ENCODE peak calls at places on chromosome 15, in eight cellular contexts. One of them, this sample, is unnamed.

GRCh38 chr15:75727851-75728715 is 15.4 kb upstream of the CSPG4 start:
- DNase-seq in ovary: peak
- DNase-seq in stomach: peak
- DNase-seq in A549: peak
- DNase-seq in HepG2: peak
- DNase-seq in sigmoid colon: peak
- DNase-seq in transverse colon: peak
- DNase-seq in upper lobe of left lung: peak
- DNase-seq in this sample: no peak

GRCh38 chr15:73517566-73517965 is 74.6 kb downstream of the REC114 start:
- DNase-seq in A549: no peak
- DNase-seq in upper lobe of left lung: no peak
- DNase-seq in transverse colon: no peak
- DNase-seq in ovary: no peak
- DNase-seq in HepG2: no peak
- DNase-seq in sigmoid colon: no peak
- DNase-seq in stomach: no peak
- DNase-seq in this sample: no peak

GRCh38 chr15:35691176-35691761 is 145.3 kb upstream of the DPH6 start:
- DNase-seq in HepG2: no peak
- DNase-seq in A549: no peak
- DNase-seq in transverse colon: no peak
- DNase-seq in upper lobe of left lung: no peak
- DNase-seq in stomach: no peak
- DNase-seq in sigmoid colon: no peak
- DNase-seq in ovary: no peak
- DNase-seq in this sample: no peak

GRCh38 chr15:40992241-40992741 is 39.0 kb downstream of the CHAC1 start:
- DNase-seq in stomach: no peak
- DNase-seq in upper lobe of left lung: no peak
- DNase-seq in HepG2: no peak
- DNase-seq in sigmoid colon: no peak
- DNase-seq in A549: no peak
- DNase-seq in transverse colon: no peak
- DNase-seq in ovary: no peak
- DNase-seq in this sample: no peak

GRCh38 chr15:34855397-34855796 is 60.0 kb upstream of the ACTC1 start:
- DNase-seq in HepG2: no peak
- DNase-seq in stomach: no peak
- DNase-seq in transverse colon: no peak
- DNase-seq in upper lobe of left lung: no peak
- DNase-seq in sigmoid colon: no peak
- DNase-seq in A549: no peak
- DNase-seq in ovary: no peak
- DNase-seq in this sample: no peak

GRCh38 chr15:98635848-98636247 is 12.5 kb upstream of the IGF1R start:
- DNase-seq in upper lobe of left lung: no peak
- DNase-seq in transverse colon: no peak
- DNase-seq in stomach: no peak
- DNase-seq in HepG2: no peak
- DNase-seq in ovary: no peak
- DNase-seq in A549: no peak
- DNase-seq in sigmoid colon: no peak
- DNase-seq in this sample: no peak

GRCh38 chr15:84398763-84399701 is 163.5 kb downstream of the GOLGA6L4 start:
- DNase-seq in upper lobe of left lung: no peak
- DNase-seq in ovary: peak
- DNase-seq in A549: no peak
- DNase-seq in HepG2: no peak
- DNase-seq in transverse colon: no peak
- DNase-seq in sigmoid colon: no peak
- DNase-seq in stomach: no peak
- DNase-seq in this sample: no peak

GRCh38 chr15:65212097-65212496 is 824 bp upstream of the CILP start:
- DNase-seq in A549: peak
- DNase-seq in ovary: no peak
- DNase-seq in transverse colon: no peak
- DNase-seq in stomach: no peak
- DNase-seq in HepG2: peak
- DNase-seq in upper lobe of left lung: no peak
- DNase-seq in sigmoid colon: peak
- DNase-seq in this sample: no peak

GRCh38 chr15:47582283-47582682 is 135.0 kb upstream of the SEMA6D start:
- DNase-seq in sigmoid colon: no peak
- DNase-seq in HepG2: no peak
- DNase-seq in stomach: no peak
- DNase-seq in transverse colon: no peak
- DNase-seq in ovary: no peak
- DNase-seq in upper lobe of left lung: no peak
- DNase-seq in A549: no peak
- DNase-seq in this sample: no peak

GRCh38 chr15:63501256-63502089 is 2.9 kb upstream of the USP3 start:
- DNase-seq in upper lobe of left lung: peak
- DNase-seq in stomach: peak
- DNase-seq in ovary: peak
- DNase-seq in sigmoid colon: peak
- DNase-seq in transverse colon: peak
- DNase-seq in HepG2: peak
- DNase-seq in A549: peak
- DNase-seq in this sample: peak

GRCh38 chr15:57079446-57079845 is 161.0 kb downstream of the TCF12 start:
- DNase-seq in stomach: no peak
- DNase-seq in ovary: no peak
- DNase-seq in upper lobe of left lung: no peak
- DNase-seq in sigmoid colon: no peak
- DNase-seq in transverse colon: no peak
- DNase-seq in A549: no peak
- DNase-seq in HepG2: no peak
- DNase-seq in this sample: no peak

GRCh38 chr15:49842331-49842730 is 221.5 kb downstream of the DTWD1 start:
- DNase-seq in stomach: no peak
- DNase-seq in upper lobe of left lung: no peak
- DNase-seq in transverse colon: no peak
- DNase-seq in HepG2: no peak
- DNase-seq in sigmoid colon: no peak
- DNase-seq in A549: no peak
- DNase-seq in ovary: no peak
- DNase-seq in this sample: no peak

GRCh38 chr15:61644550-61644949 is 415.4 kb upstream of the RORA start:
- DNase-seq in ovary: no peak
- DNase-seq in transverse colon: no peak
- DNase-seq in HepG2: no peak
- DNase-seq in upper lobe of left lung: no peak
- DNase-seq in A549: no peak
- DNase-seq in stomach: no peak
- DNase-seq in sigmoid colon: no peak
- DNase-seq in this sample: no peak

GRCh38 chr15:90762109-90762508 is 45.0 kb downstream of the BLM start:
- DNase-seq in ovary: no peak
- DNase-seq in A549: no peak
- DNase-seq in HepG2: no peak
- DNase-seq in upper lobe of left lung: peak
- DNase-seq in sigmoid colon: peak
- DNase-seq in stomach: peak
- DNase-seq in transverse colon: peak
- DNase-seq in this sample: peak

GRCh38 chr15:78752492-78753358 is 58.5 kb downstream of the ADAMTS7 start:
- DNase-seq in stomach: no peak
- DNase-seq in transverse colon: no peak
- DNase-seq in sigmoid colon: peak
- DNase-seq in A549: no peak
- DNase-seq in upper lobe of left lung: no peak
- DNase-seq in HepG2: no peak
- DNase-seq in ovary: peak
- DNase-seq in this sample: no peak

GRCh38 chr15:57444877-57445513 is 68.7 kb downstream of the CGNL1 start:
- DNase-seq in ovary: no peak
- DNase-seq in sigmoid colon: no peak
- DNase-seq in upper lobe of left lung: no peak
- DNase-seq in HepG2: no peak
- DNase-seq in transverse colon: no peak
- DNase-seq in A549: no peak
- DNase-seq in stomach: no peak
- DNase-seq in this sample: no peak

GRCh38 chr15:41832875-41833274 is 5.0 kb downstream of the JMJD7 start:
- DNase-seq in stomach: peak
- DNase-seq in transverse colon: peak
- DNase-seq in sigmoid colon: no peak
- DNase-seq in ovary: no peak
- DNase-seq in A549: no peak
- DNase-seq in HepG2: no peak
- DNase-seq in upper lobe of left lung: peak
- DNase-seq in this sample: no peak

GRCh38 chr15:34951993-34952392 is 17.5 kb downstream of the AQR start:
- DNase-seq in ovary: no peak
- DNase-seq in sigmoid colon: no peak
- DNase-seq in upper lobe of left lung: no peak
- DNase-seq in A549: no peak
- DNase-seq in transverse colon: no peak
- DNase-seq in HepG2: no peak
- DNase-seq in stomach: no peak
- DNase-seq in this sample: no peak

GRCh38 chr15:62450061-62450460 is 285.0 kb upstream of the C2CD4B start:
- DNase-seq in ovary: no peak
- DNase-seq in stomach: no peak
- DNase-seq in sigmoid colon: no peak
- DNase-seq in transverse colon: no peak
- DNase-seq in HepG2: no peak
- DNase-seq in upper lobe of left lung: no peak
- DNase-seq in A549: no peak
- DNase-seq in this sample: no peak

GRCh38 chr15:89905846-89906378 is 6.8 kb downstream of the ARPIN start:
- DNase-seq in upper lobe of left lung: no peak
- DNase-seq in HepG2: no peak
- DNase-seq in A549: no peak
- DNase-seq in ovary: no peak
- DNase-seq in stomach: no peak
- DNase-seq in transverse colon: no peak
- DNase-seq in sigmoid colon: no peak
- DNase-seq in this sample: no peak

GRCh38 chr15:74616020-74616939 is 644 bp downstream of the CLK3 start:
- DNase-seq in transverse colon: peak
- DNase-seq in sigmoid colon: peak
- DNase-seq in upper lobe of left lung: peak
- DNase-seq in ovary: peak
- DNase-seq in stomach: peak
- DNase-seq in A549: no peak
- DNase-seq in HepG2: peak
- DNase-seq in this sample: peak

GRCh38 chr15:83655237-83655616 is 1.3 kb downstream of the ADAMTSL3 start:
- DNase-seq in transverse colon: no peak
- DNase-seq in ovary: no peak
- DNase-seq in HepG2: no peak
- DNase-seq in A549: no peak
- DNase-seq in sigmoid colon: no peak
- DNase-seq in stomach: no peak
- DNase-seq in upper lobe of left lung: no peak
- DNase-seq in this sample: no peak

GRCh38 chr15:78067328-78068241 is 9.9 kb downstream of the TBC1D2B start:
- DNase-seq in upper lobe of left lung: no peak
- DNase-seq in stomach: peak
- DNase-seq in HepG2: no peak
- DNase-seq in A549: no peak
- DNase-seq in sigmoid colon: peak
- DNase-seq in transverse colon: no peak
- DNase-seq in ovary: no peak
- DNase-seq in this sample: no peak

GRCh38 chr15:100241572-100242479 is 99.9 kb downstream of the ADAMTS17 start:
- DNase-seq in sigmoid colon: no peak
- DNase-seq in A549: peak
- DNase-seq in transverse colon: no peak
- DNase-seq in stomach: no peak
- DNase-seq in upper lobe of left lung: no peak
- DNase-seq in HepG2: peak
- DNase-seq in ovary: peak
- DNase-seq in this sample: peak

GRCh38 chr15:69304176-69304533 is 5.4 kb downstream of the PAQR5 start:
- DNase-seq in sigmoid colon: no peak
- DNase-seq in HepG2: peak
- DNase-seq in ovary: no peak
- DNase-seq in stomach: no peak
- DNase-seq in transverse colon: no peak
- DNase-seq in upper lobe of left lung: no peak
- DNase-seq in A549: peak
- DNase-seq in this sample: no peak
- TF ChIP-seq EP300 in sigmoid colon: no peak
- TF ChIP-seq EP300 in HepG2: peak
- TF ChIP-seq EP300 in ovary: no peak
- TF ChIP-seq EP300 in stomach: no peak
- TF ChIP-seq EP300 in transverse colon: no peak
- TF ChIP-seq EP300 in upper lobe of left lung: no peak
- TF ChIP-seq EP300 in A549: peak
- TF ChIP-seq EP300 in this sample: no peak

GRCh38 chr15:93135997-93136397 is 47.0 kb upstream of the RGMA start:
- DNase-seq in A549: no peak
- DNase-seq in HepG2: no peak
- DNase-seq in ovary: no peak
- DNase-seq in transverse colon: no peak
- DNase-seq in stomach: no peak
- DNase-seq in upper lobe of left lung: no peak
- DNase-seq in sigmoid colon: no peak
- DNase-seq in this sample: no peak
- TF ChIP-seq EP300 in A549: no peak
- TF ChIP-seq EP300 in HepG2: no peak
- TF ChIP-seq EP300 in ovary: no peak
- TF ChIP-seq EP300 in transverse colon: no peak
- TF ChIP-seq EP300 in stomach: no peak
- TF ChIP-seq EP300 in upper lobe of left lung: no peak
- TF ChIP-seq EP300 in sigmoid colon: no peak
- TF ChIP-seq EP300 in this sample: no peak

DNA sequence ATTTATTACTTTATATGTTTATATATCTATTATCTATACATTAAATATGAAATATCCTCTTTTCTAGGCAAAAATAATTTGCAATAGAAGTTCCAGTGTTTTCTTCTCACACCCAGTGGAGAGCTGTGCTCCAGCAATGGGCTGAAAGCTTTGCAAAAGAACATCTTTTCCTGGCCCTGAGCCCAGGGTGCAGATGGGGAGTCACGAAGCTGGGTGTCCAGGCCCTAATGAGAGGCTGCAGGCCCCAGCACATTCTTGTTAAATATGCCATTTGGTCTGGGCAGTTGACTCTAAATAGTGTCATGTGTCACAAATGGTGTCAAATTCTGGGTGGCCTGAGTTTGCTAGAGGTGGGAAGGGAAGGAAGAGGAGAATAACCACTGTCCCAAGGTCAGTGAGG is 5.7 kb downstream of the NTRK3 start:
- DNase-seq in A549: no peak
- DNase-seq in upper lobe of left lung: no peak
- DNase-seq in stomach: no peak
- DNase-seq in HepG2: no peak
- DNase-seq in sigmoid colon: no peak
- DNase-seq in ovary: no peak
- DNase-seq in transverse colon: no peak
- DNase-seq in this sample: no peak
- TF ChIP-seq EP300 in A549: no peak
- TF ChIP-seq EP300 in upper lobe of left lung: no peak
- TF ChIP-seq EP300 in stomach: no peak
- TF ChIP-seq EP300 in HepG2: no peak
- TF ChIP-seq EP300 in sigmoid colon: no peak
- TF ChIP-seq EP300 in ovary: no peak
- TF ChIP-seq EP300 in transverse colon: no peak
- TF ChIP-seq EP300 in this sample: no peak

GRCh38 chr15:71999807-72000206 is 118.1 kb downstream of the MYO9A start:
- DNase-seq in HepG2: no peak
- DNase-seq in sigmoid colon: no peak
- DNase-seq in A549: no peak
- DNase-seq in ovary: no peak
- DNase-seq in transverse colon: no peak
- DNase-seq in upper lobe of left lung: no peak
- DNase-seq in stomach: no peak
- DNase-seq in this sample: no peak

GRCh38 chr15:71997691-71998090 is 120.3 kb downstream of the MYO9A start:
- DNase-seq in stomach: no peak
- DNase-seq in sigmoid colon: no peak
- DNase-seq in upper lobe of left lung: no peak
- DNase-seq in A549: no peak
- DNase-seq in HepG2: no peak
- DNase-seq in transverse colon: no peak
- DNase-seq in ovary: no peak
- DNase-seq in this sample: no peak
- TF ChIP-seq EP300 in stomach: no peak
- TF ChIP-seq EP300 in sigmoid colon: no peak
- TF ChIP-seq EP300 in upper lobe of left lung: no peak
- TF ChIP-seq EP300 in A549: no peak
- TF ChIP-seq EP300 in HepG2: no peak
- TF ChIP-seq EP300 in transverse colon: no peak
- TF ChIP-seq EP300 in ovary: no peak
- TF ChIP-seq EP300 in this sample: no peak

This sample was measured in tibial nerve.